ENCODE peak calls at places on chromosomes 12 and 14, in seven cellular contexts. X is sigmoid colon, F is OCI-LY7, Q is DMS79, G is activated gamma-delta T cell treated with Interleukin-2 at 50 U/mL for 16 hours, L is substantia nigra, K is heart left ventricle. A is an unnamed sample.
A peak's percentile ranks its signal among the peaks of the same experiment; 100 is the strongest.

GRCh38 chr12:4307593-4308333 is 13.2 kb upstream of the TIGAR start:
- DNase-seq in X (peak; percentile 89), F (peak; percentile 33), Q (peak; percentile 78), G (no peak), L (peak; percentile 42), K (peak; percentile 69), A (peak; percentile 81)

GRCh38 chr14:52349731-52350130 is 35.6 kb downstream of the PTGER2 start:
- DNase-seq in X (no peak), F (no peak), Q (no peak), G (no peak), L (no peak), K (no peak), A (no peak)

GRCh38 chr14:51298895-51299294 is 58.8 kb downstream of the TMX1 start:
- DNase-seq in X (no peak), F (no peak), Q (no peak), G (no peak), L (no peak), K (no peak), A (no peak)

GRCh38 chr14:105448706-105449111 is 25.9 kb upstream of the CRIP2 start:
- DNase-seq in X (peak; percentile 88), F (peak; percentile 62), Q (no peak), G (peak; percentile 56), L (peak; percentile 81), K (peak; percentile 83), A (no peak)

GRCh38 chr12:28460420-28461130 is 270.3 kb downstream of the CCDC91 start:
- DNase-seq in X (no peak), F (no peak), Q (no peak), G (no peak), L (no peak), K (no peak), A (no peak)

GRCh38 chr12:14629832-14630688 is 62.4 kb upstream of the PLBD1 start:
- DNase-seq in X (peak; percentile 78), F (peak; percentile 82), Q (peak; percentile 34), G (peak; percentile 49), L (peak; percentile 59), K (peak; percentile 65), A (peak; percentile 80)

GRCh38 chr14:81400202-81400678 is at the start of gene STON2:
- DNase-seq in X (no peak), F (no peak), Q (peak; percentile 71), G (no peak), L (no peak), K (no peak), A (no peak)

GRCh38 chr12:131684015-131684725 is 26.7 kb upstream of the SFSWAP start:
- DNase-seq in X (no peak), F (no peak), Q (no peak), G (no peak), L (no peak), K (no peak), A (no peak)

GRCh38 chr12:96070670-96071279 is 35.4 kb upstream of the LTA4H start:
- DNase-seq in X (no peak), F (peak; percentile 35), Q (no peak), G (no peak), L (no peak), K (no peak), A (no peak)

GRCh38 chr14:57574617-57575288 is 81.1 kb upstream of the CCDC198 start:
- DNase-seq in X (no peak), F (no peak), Q (no peak), G (no peak), L (no peak), K (no peak), A (no peak)

GRCh38 chr14:36513451-36514277 is 6.4 kb downstream of the NKX2-1 start:
- DNase-seq in X (no peak), F (no peak), Q (peak; percentile 98), G (no peak), L (no peak), K (no peak), A (no peak)

A was measured in dorsolateral prefrontal cortex.